ENCODE peak calls at places on chromosome 22, in ten cellular contexts. M, F, T, J, K, S, L, B, P and D are unnamed samples.
A peak's percentile ranks its signal among the peaks of the same experiment; 100 is the strongest.

GRCh38 chr22:23898006-23898974 is 4.1 kb downstream of the MIF start:
- DNase-seq in K (no peak), T (no peak), P (no peak), M (no peak), L (no peak), B (no peak), S (no peak), F (no peak), J (no peak), D (no peak)

GRCh38 chr22:48185656-48186055 is 1423.2 kb downstream of the TBC1D22A start:
- DNase-seq in J (no peak), S (no peak), P (no peak), B (no peak), K (no peak), T (no peak), L (no peak), F (no peak), M (no peak), D (no peak)

GRCh38 chr22:33923660-33924246 is 3.5 kb upstream of the LARGE1 start:
- DNase-seq in S (peak; percentile 62), P (no peak), M (peak; percentile 70), L (peak; percentile 61), K (no peak), T (no peak), B (no peak), J (no peak), F (no peak), D (peak; percentile 54)

GRCh38 chr22:19068784-19069271 is 53.4 kb downstream of the DGCR2 start:
- DNase-seq in T (no peak), P (no peak), B (no peak), F (no peak), L (no peak), J (no peak), S (no peak), K (no peak), M (no peak), D (no peak)

GRCh38 chr22:19109198-19110063 is 12.8 kb downstream of the DGCR2 start:
- DNase-seq in S (no peak), K (no peak), M (no peak), P (peak; percentile 62), J (no peak), F (no peak), L (peak; percentile 40), T (no peak), B (no peak), D (peak; percentile 64)

GRCh38 chr22:46769191-46769675 is 6.8 kb downstream of the TBC1D22A start:
- DNase-seq in T (peak; percentile 76), J (no peak), M (no peak), S (no peak), F (no peak), B (no peak), P (no peak), K (no peak), L (no peak), D (no peak)

GRCh38 chr22:40678493-40679248 is 613 bp upstream of the MCHR1 start:
- DNase-seq in M (no peak), B (no peak), L (no peak), T (no peak), F (no peak), S (no peak), J (no peak), P (no peak), K (no peak), D (no peak)

GRCh38 chr22:27857441-27857840 is 55.9 kb upstream of the MN1 start:
- DNase-seq in T (no peak), J (peak; percentile 55), P (no peak), S (no peak), B (no peak), M (no peak), K (no peak), F (no peak), L (no peak), D (no peak)

GRCh38 chr22:49007013-49007653 is 820.5 kb downstream of the BRD1 start:
- DNase-seq in J (no peak), F (peak; percentile 49), L (no peak), P (peak; percentile 35), T (no peak), S (no peak), M (no peak), B (no peak), K (no peak), D (no peak)

GRCh38 chr22:46914481-46914880 is 152.0 kb downstream of the TBC1D22A start:
- DNase-seq in T (no peak), P (no peak), S (no peak), M (no peak), L (no peak), K (no peak), B (no peak), J (no peak), F (no peak), D (no peak)

GRCh38 chr22:37897805-37898204 is 8.3 kb upstream of the MICALL1 start:
- DNase-seq in P (no peak), L (no peak), F (no peak), J (no peak), S (no peak), T (no peak), B (no peak), M (no peak), K (no peak), D (no peak)

GRCh38 chr22:47309476-47309875 is 547.0 kb downstream of the TBC1D22A start:
- DNase-seq in F (no peak), J (no peak), M (no peak), S (no peak), B (no peak), T (no peak), K (no peak), L (no peak), P (no peak), D (no peak)

GRCh38 chr22:38981005-38981658 is 1.0 kb upstream of the APOBEC3B start:
- DNase-seq in M (peak; percentile 33), F (no peak), T (no peak), S (no peak), L (no peak), K (no peak), P (no peak), J (no peak), B (no peak), D (no peak)

GRCh38 chr22:39560127-39560526 is 10.4 kb upstream of the CACNA1I start:
- DNase-seq in J (no peak), B (no peak), F (no peak), T (no peak), P (no peak), K (no peak), S (no peak), L (no peak), M (no peak), D (no peak)

GRCh38 chr22:17960695-17961442 is 63.5 kb downstream of the MICAL3 start:
- DNase-seq in M (no peak), T (no peak), J (no peak), L (no peak), S (no peak), F (no peak), P (no peak), K (no peak), B (no peak), D (no peak)

GRCh38 chr22:49815641-49816071 is 12.0 kb downstream of the BRD1 start:
- DNase-seq in L (peak; percentile 28), J (no peak), K (no peak), P (no peak), T (no peak), M (no peak), F (no peak), S (peak; percentile 14), B (no peak), D (no peak)

GRCh38 chr22:49052023-49052538 is 775.6 kb downstream of the BRD1 start:
- DNase-seq in B (no peak), K (no peak), P (peak; percentile 81), J (no peak), T (no peak), L (no peak), F (no peak), M (peak; percentile 23), S (no peak), D (no peak)

GRCh38 chr22:38110863-38111852 is 674 bp upstream of the BAIAP2L2 start:
- DNase-seq in B (no peak), M (peak; percentile 46), S (no peak), P (no peak), T (no peak), L (no peak), F (no peak), J (no peak), K (no peak), D (no peak)

GRCh38 chr22:46093796-46094195 is 56.5 kb upstream of the PPARA start:
- DNase-seq in M (no peak), B (no peak), S (no peak), L (no peak), J (no peak), T (no peak), K (no peak), P (no peak), F (no peak), D (no peak)

GRCh38 chr22:33361581-33361980 is 303.4 kb upstream of the SYN3 start:
- DNase-seq in F (no peak), T (no peak), M (no peak), B (no peak), P (no peak), J (no peak), S (peak; percentile 28), L (no peak), K (no peak), D (no peak)

GRCh38 chr22:49206281-49206680 is 621.4 kb downstream of the BRD1 start:
- DNase-seq in F (peak; percentile 38), L (no peak), P (peak; percentile 38), T (no peak), B (no peak), M (no peak), S (no peak), K (no peak), J (no peak), D (no peak)

GRCh38 chr22:40418366-40419201 is 48.2 kb downstream of the SGSM3 start:
- DNase-seq in L (no peak), S (no peak), M (peak; percentile 32), P (no peak), B (no peak), J (no peak), K (peak; percentile 25), T (peak; percentile 63), F (no peak), D (no peak)

GRCh38 chr22:34669001-34669400 is 397.0 kb upstream of the ISX start:
- DNase-seq in J (no peak), L (no peak), B (no peak), S (no peak), M (no peak), P (no peak), T (no peak), K (no peak), F (no peak), D (no peak)

GRCh38 chr22:18118345-18118915 is 7.8 kb downstream of the TUBA8 start:
- DNase-seq in J (no peak), B (no peak), F (no peak), S (no peak), P (no peak), T (no peak), K (no peak), L (no peak), M (no peak), D (no peak)

GRCh38 chr22:46352691-46353386 is 17.3 kb downstream of the TRMU start:
- DNase-seq in M (no peak), P (no peak), L (peak; percentile 45), S (peak; percentile 14), J (no peak), K (peak; percentile 58), B (no peak), T (peak; percentile 81), F (peak; percentile 74), D (no peak)

GRCh38 chr22:37366601-37367000 is 60.7 kb downstream of the ELFN2 start:
- DNase-seq in M (no peak), J (no peak), L (no peak), T (no peak), B (no peak), P (no peak), K (no peak), S (no peak), F (no peak), D (no peak)

GRCh38 chr22:50738649-50739227 is 734 bp downstream of the ACR start:
- DNase-seq in J (no peak), L (no peak), S (no peak), P (no peak), M (no peak), K (no peak), T (no peak), F (no peak), B (no peak), D (no peak)

GRCh38 chr22:45503071-45503815 is 560 bp downstream of the FBLN1 start:
- DNase-seq in S (no peak), M (no peak), K (no peak), B (no peak), J (no peak), P (no peak), F (no peak), L (no peak), T (no peak), D (no peak)